ENCODE peak calls at places on chromosomes 11 and 22, in seven cellular contexts. One of them, this sample, is unnamed.

GRCh38 chr11:109062445-109062844 is 359.5 kb upstream of the C11orf87 start:
- DNase-seq in stimulated activated CD4-positive, alpha-beta T cell treated with anti-CD3 and anti-CD28 coated beads, Interleukin-1b, Interleukin-23, amount 100 ng/mL, for 48 hours: no peak
- DNase-seq in colonic mucosa: no peak
- DNase-seq in NCI-H1417: no peak
- DNase-seq in NCI-H345: no peak
- DNase-seq in RWPE1: no peak
- DNase-seq in EL: peak
- DNase-seq in this sample: no peak

GRCh38 chr11:47991266-47991830 is 11.0 kb downstream of the PTPRJ start:
- DNase-seq in stimulated activated CD4-positive, alpha-beta T cell treated with anti-CD3 and anti-CD28 coated beads, Interleukin-1b, Interleukin-23, amount 100 ng/mL, for 48 hours: no peak
- DNase-seq in colonic mucosa: peak
- DNase-seq in NCI-H1417: peak
- DNase-seq in NCI-H345: peak
- DNase-seq in RWPE1: no peak
- DNase-seq in EL: no peak
- DNase-seq in this sample: no peak

GRCh38 chr11:27075655-27076054 is 35.0 kb downstream of the BBOX1 start:
- DNase-seq in stimulated activated CD4-positive, alpha-beta T cell treated with anti-CD3 and anti-CD28 coated beads, Interleukin-1b, Interleukin-23, amount 100 ng/mL, for 48 hours: no peak
- DNase-seq in colonic mucosa: no peak
- DNase-seq in NCI-H1417: no peak
- DNase-seq in NCI-H345: no peak
- DNase-seq in RWPE1: no peak
- DNase-seq in EL: no peak
- DNase-seq in this sample: no peak

GRCh38 chr11:19766810-19767209 is 54.2 kb downstream of the NAV2 start:
- DNase-seq in stimulated activated CD4-positive, alpha-beta T cell treated with anti-CD3 and anti-CD28 coated beads, Interleukin-1b, Interleukin-23, amount 100 ng/mL, for 48 hours: no peak
- DNase-seq in colonic mucosa: no peak
- DNase-seq in NCI-H1417: no peak
- DNase-seq in NCI-H345: no peak
- DNase-seq in RWPE1: peak
- DNase-seq in EL: peak
- DNase-seq in this sample: no peak

GRCh38 chr11:117819096-117820040 is 5.2 kb downstream of the FXYD2 start:
- DNase-seq in stimulated activated CD4-positive, alpha-beta T cell treated with anti-CD3 and anti-CD28 coated beads, Interleukin-1b, Interleukin-23, amount 100 ng/mL, for 48 hours: no peak
- DNase-seq in colonic mucosa: peak
- DNase-seq in NCI-H1417: peak
- DNase-seq in NCI-H345: peak
- DNase-seq in RWPE1: no peak
- DNase-seq in EL: peak
- DNase-seq in this sample: no peak

GRCh38 chr22:50665212-50665611 is 7.4 kb upstream of the SHANK3 start:
- DNase-seq in stimulated activated CD4-positive, alpha-beta T cell treated with anti-CD3 and anti-CD28 coated beads, Interleukin-1b, Interleukin-23, amount 100 ng/mL, for 48 hours: no peak
- DNase-seq in colonic mucosa: no peak
- DNase-seq in NCI-H1417: no peak
- DNase-seq in NCI-H345: no peak
- DNase-seq in RWPE1: no peak
- DNase-seq in EL: no peak
- DNase-seq in this sample: no peak

GRCh38 chr11:94543695-94544581 is at the start of gene FUT4:
- DNase-seq in stimulated activated CD4-positive, alpha-beta T cell treated with anti-CD3 and anti-CD28 coated beads, Interleukin-1b, Interleukin-23, amount 100 ng/mL, for 48 hours: peak
- DNase-seq in colonic mucosa: peak
- DNase-seq in NCI-H1417: peak
- DNase-seq in NCI-H345: peak
- DNase-seq in RWPE1: peak
- DNase-seq in EL: peak
- DNase-seq in this sample: peak

GRCh38 chr11:47056261-47056915 is 119.8 kb downstream of the CSTPP1 start:
- DNase-seq in stimulated activated CD4-positive, alpha-beta T cell treated with anti-CD3 and anti-CD28 coated beads, Interleukin-1b, Interleukin-23, amount 100 ng/mL, for 48 hours: no peak
- DNase-seq in colonic mucosa: no peak
- DNase-seq in NCI-H1417: no peak
- DNase-seq in NCI-H345: no peak
- DNase-seq in RWPE1: no peak
- DNase-seq in EL: peak
- DNase-seq in this sample: no peak

This sample was measured in T-helper 22 cell.